ENCODE peak calls at places on chromosomes 3 and 15, in five cellular contexts. One of them, this sample, is unnamed.
A peak's percentile ranks its signal among the peaks of the same experiment; 100 is the strongest.

GRCh38 chr3:132616780-132617179 is 19.7 kb downstream of the ACKR4 start:
- DNase-seq in A549: no peak
- DNase-seq in GM12878: no peak
- DNase-seq in HepG2: no peak
- DNase-seq in K562: no peak
- DNase-seq in this sample: no peak

GRCh38 chr3:59116138-59116537 is 66.3 kb upstream of the CFAP20DC start:
- DNase-seq in A549: no peak
- DNase-seq in GM12878: no peak
- DNase-seq in HepG2: no peak
- DNase-seq in K562: no peak
- DNase-seq in this sample: no peak

GRCh38 chr3:23193835-23194234 is 9.3 kb upstream of the UBE2E2 start:
- DNase-seq in A549: no peak
- DNase-seq in GM12878: no peak
- DNase-seq in HepG2: no peak
- DNase-seq in K562: no peak
- DNase-seq in this sample: no peak

GRCh38 chr15:74789171-74789627 is 7.3 kb downstream of the CSK start:
- DNase-seq in A549: no peak
- DNase-seq in GM12878: no peak
- DNase-seq in HepG2: no peak
- DNase-seq in K562: no peak
- DNase-seq in this sample: no peak

GRCh38 chr3:51708216-51708845 is 1.5 kb downstream of the GRM2 start:
- DNase-seq in A549: no peak
- DNase-seq in GM12878: no peak
- DNase-seq in HepG2: no peak
- DNase-seq in K562: no peak
- DNase-seq in this sample: no peak

GRCh38 chr3:103813955-103814354 is 1379.1 kb downstream of the ZPLD1 start:
- DNase-seq in A549: no peak
- DNase-seq in GM12878: no peak
- DNase-seq in HepG2: no peak
- DNase-seq in K562: no peak
- DNase-seq in this sample: no peak

GRCh38 chr3:37730383-37730782 is 131.3 kb upstream of the CTDSPL start:
- DNase-seq in A549: no peak
- DNase-seq in GM12878: no peak
- DNase-seq in HepG2: peak; percentile 32
- DNase-seq in K562: no peak
- DNase-seq in this sample: no peak

GRCh38 chr3:193132247-193132646 is 108.8 kb upstream of the PLAAT1 start:
- DNase-seq in A549: no peak
- DNase-seq in GM12878: no peak
- DNase-seq in HepG2: no peak
- DNase-seq in K562: no peak
- DNase-seq in this sample: no peak

GRCh38 chr15:63436872-63437375 is 55.3 kb upstream of the CA12 start:
- DNase-seq in A549: peak; percentile 35
- DNase-seq in GM12878: no peak
- DNase-seq in HepG2: peak; percentile 70
- DNase-seq in K562: peak; percentile 90
- DNase-seq in this sample: peak; percentile 70

GRCh38 chr3:12972043-12972442 is 101.2 kb downstream of the IQSEC1 start:
- DNase-seq in A549: no peak
- DNase-seq in GM12878: no peak
- DNase-seq in HepG2: no peak
- DNase-seq in K562: no peak
- DNase-seq in this sample: no peak
- TF ChIP-seq POLR2A in A549: no peak
- TF ChIP-seq POLR2A in GM12878: no peak
- TF ChIP-seq POLR2A in HepG2: no peak
- TF ChIP-seq POLR2A in K562: no peak
- TF ChIP-seq POLR2A in this sample: no peak

GRCh38 chr3:119187266-119187665 is 13.9 kb downstream of the UPK1B start:
- DNase-seq in A549: no peak
- DNase-seq in GM12878: no peak
- DNase-seq in HepG2: no peak
- DNase-seq in K562: no peak
- DNase-seq in this sample: no peak

GRCh38 chr3:119181765-119182164 is 8.4 kb downstream of the UPK1B start:
- DNase-seq in A549: peak; percentile 68
- DNase-seq in GM12878: no peak
- DNase-seq in HepG2: no peak
- DNase-seq in K562: no peak
- DNase-seq in this sample: no peak

GRCh38 chr3:119184808-119185690 is 11.7 kb downstream of the UPK1B start:
- DNase-seq in A549: peak; percentile 62
- DNase-seq in GM12878: no peak
- DNase-seq in HepG2: peak; percentile 12
- DNase-seq in K562: no peak
- DNase-seq in this sample: no peak

DNA sequence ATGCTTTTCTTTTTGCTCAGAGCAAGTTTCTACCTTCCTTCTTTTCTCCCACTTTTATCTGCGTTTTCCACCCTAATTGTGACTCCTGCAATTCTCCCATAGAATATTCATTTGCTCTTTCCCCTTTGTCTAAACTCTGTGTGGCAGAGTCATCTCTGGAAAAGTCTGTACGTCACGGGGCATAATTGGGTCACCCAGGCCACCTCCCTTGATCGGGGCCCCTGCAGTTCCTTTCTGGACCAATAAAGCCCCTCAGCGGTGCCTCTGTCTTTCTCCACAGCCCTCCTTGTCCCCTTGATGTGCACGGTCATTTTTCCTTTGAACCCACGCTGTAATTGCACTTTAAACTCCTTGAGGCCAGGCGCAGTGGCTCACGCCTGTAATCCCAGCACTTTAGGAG is 10.7 kb downstream of the UPK1B start:
- DNase-seq in A549: no peak
- DNase-seq in GM12878: no peak
- DNase-seq in HepG2: no peak
- DNase-seq in K562: no peak
- DNase-seq in this sample: no peak
- H3K4me2 ChIP-seq in A549: peak overlapping the region; percentile 63
- H3K4me2 ChIP-seq in GM12878: no peak overlapping the region
- H3K4me2 ChIP-seq in HepG2: no peak overlapping the region
- H3K4me2 ChIP-seq in K562: no peak overlapping the region
- H3K4me2 ChIP-seq in this sample: no peak overlapping the region

DNA sequence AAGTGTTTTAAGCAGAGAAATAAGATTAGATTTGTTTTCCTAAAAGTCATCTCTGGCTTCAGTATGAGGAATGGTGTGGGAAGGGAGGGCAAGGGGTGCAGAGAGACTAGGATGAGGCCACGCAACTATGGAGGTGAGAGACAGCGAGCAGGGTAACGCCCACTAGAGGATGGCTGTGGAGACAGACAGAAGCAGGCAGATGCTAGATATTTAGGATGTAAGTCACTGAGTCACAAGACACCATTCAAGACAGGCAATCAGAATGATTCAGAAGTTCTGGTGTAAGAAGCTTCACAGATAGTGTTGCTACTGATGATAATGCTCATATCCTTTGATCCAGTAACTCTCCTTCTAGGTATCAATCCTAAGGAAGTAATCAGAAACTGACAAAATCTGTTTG is 19.1 kb downstream of the HSPBAP1 start:
- DNase-seq in A549: no peak
- DNase-seq in GM12878: no peak
- DNase-seq in HepG2: no peak
- DNase-seq in K562: peak; percentile 19
- DNase-seq in this sample: no peak
- TF ChIP-seq MYC in A549: no peak
- TF ChIP-seq MYC in GM12878: no peak
- TF ChIP-seq MYC in HepG2: no peak
- TF ChIP-seq MYC in K562: no peak
- TF ChIP-seq MYC in this sample: no peak

DNA sequence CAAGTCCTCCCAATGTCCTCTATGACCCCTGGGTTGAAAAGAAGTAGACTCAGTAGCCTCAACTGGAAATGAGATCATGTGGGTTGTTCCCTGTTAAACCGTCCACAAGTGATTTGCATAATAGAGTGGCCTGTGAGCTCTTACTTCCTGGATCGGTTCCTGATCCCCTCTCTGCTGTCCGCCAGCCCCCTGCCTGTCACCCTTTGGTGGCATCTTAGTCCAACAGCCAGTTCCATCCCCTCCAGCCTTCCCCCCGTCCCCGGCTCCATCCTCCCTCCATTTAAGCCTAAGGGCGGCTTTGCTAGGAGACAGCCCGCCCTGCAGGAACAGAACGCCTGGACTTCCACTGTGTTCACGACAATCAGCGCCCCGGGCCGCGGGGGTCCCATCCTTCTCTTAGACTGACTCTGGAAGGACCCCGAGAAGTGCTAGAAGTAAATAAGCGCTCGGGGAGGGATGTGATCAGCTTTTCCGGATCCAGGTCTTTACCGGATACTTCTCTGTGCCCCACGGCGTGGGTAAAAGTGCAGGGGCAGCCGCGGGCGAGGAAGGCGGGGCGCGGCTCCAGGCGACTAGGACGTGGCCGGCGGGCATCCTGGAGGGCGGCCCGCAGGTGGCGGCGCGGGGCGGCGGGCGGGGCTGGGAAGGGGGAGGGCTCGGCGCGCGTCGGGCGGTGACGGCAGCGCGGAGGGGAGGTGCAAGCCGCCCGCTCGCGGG is 51.2 kb upstream of the ULK4 start:
- DNase-seq in A549: peak; percentile 56
- DNase-seq in GM12878: peak; percentile 86
- DNase-seq in HepG2: peak; percentile 37
- DNase-seq in K562: peak; percentile 87
- DNase-seq in this sample: peak; percentile 72
- TF ChIP-seq POLR2A in A549: peak; percentile 55
- TF ChIP-seq POLR2A in GM12878: peak; percentile 88
- TF ChIP-seq POLR2A in HepG2: no peak
- TF ChIP-seq POLR2A in K562: peak; percentile 68
- TF ChIP-seq POLR2A in this sample: no peak